ENCODE peak calls at places on chromosomes 16 and 17, in four cellular contexts. One of them, this sample, is unnamed. For H3K4me1, the result is how much of the 10 kb centered on the place peaks cover.

GRCh38 chr17:51263001-51263400 is 2.7 kb downstream of the UTP18 start:
- DNase-seq in body of pancreas: no peak
- DNase-seq in adrenal gland: no peak
- DNase-seq in aorta: no peak
- DNase-seq in this sample: no peak

GRCh38 chr16:2156025-2156848 is 655 bp downstream of the TRAF7 start:
- DNase-seq in body of pancreas: no peak
- DNase-seq in adrenal gland: no peak
- DNase-seq in aorta: peak
- DNase-seq in this sample: no peak

GRCh38 chr17:80826955-80827645 is 164.5 kb upstream of the CHMP6 start:
- DNase-seq in body of pancreas: peak
- DNase-seq in adrenal gland: peak
- DNase-seq in aorta: peak
- DNase-seq in this sample: peak

GRCh38 chr16:85421338-85422123 is 191.6 kb upstream of the GSE1 start:
- DNase-seq in body of pancreas: peak
- DNase-seq in adrenal gland: no peak
- DNase-seq in aorta: peak
- DNase-seq in this sample: peak

GRCh38 chr17:79952265-79952877 is 83.3 kb downstream of the TBC1D16 start:
- DNase-seq in body of pancreas: no peak
- DNase-seq in adrenal gland: peak
- DNase-seq in aorta: peak
- DNase-seq in this sample: no peak

GRCh38 chr17:78041401-78042179 is 83.1 kb downstream of the TNRC6C start:
- DNase-seq in body of pancreas: no peak
- DNase-seq in adrenal gland: no peak
- DNase-seq in aorta: no peak
- DNase-seq in this sample: no peak

GRCh38 chr16:17101646-17102045 is 369.1 kb downstream of the XYLT1 start:
- DNase-seq in body of pancreas: no peak
- DNase-seq in adrenal gland: no peak
- DNase-seq in aorta: no peak
- DNase-seq in this sample: peak

GRCh38 chr16:11325404-11326083 is 19.7 kb upstream of the RMI2 start:
- DNase-seq in body of pancreas: no peak
- DNase-seq in adrenal gland: no peak
- DNase-seq in aorta: no peak
- DNase-seq in this sample: no peak

GRCh38 chr16:87882436-87883019 is 13.2 kb upstream of the SLC7A5 start:
- DNase-seq in body of pancreas: no peak
- DNase-seq in adrenal gland: no peak
- DNase-seq in aorta: no peak
- DNase-seq in this sample: no peak

GRCh38 chr16:4847774-4848587 is 700 bp downstream of the UBN1 start:
- DNase-seq in body of pancreas: peak
- DNase-seq in adrenal gland: peak
- DNase-seq in aorta: peak
- DNase-seq in this sample: peak

GRCh38 chr17:6927290-6927844 is 68.5 kb upstream of the ALOX12 start:
- DNase-seq in body of pancreas: no peak
- DNase-seq in adrenal gland: no peak
- DNase-seq in aorta: no peak
- DNase-seq in this sample: no peak

GRCh38 chr17:2111691-2112090 is 56.8 kb downstream of the HIC1 start:
- DNase-seq in body of pancreas: no peak
- DNase-seq in adrenal gland: no peak
- DNase-seq in aorta: no peak
- DNase-seq in this sample: no peak

GRCh38 chr17:50640701-50641338 is 6.1 kb downstream of the ABCC3 start:
- DNase-seq in body of pancreas: no peak
- DNase-seq in adrenal gland: peak
- DNase-seq in aorta: peak
- DNase-seq in this sample: peak

GRCh38 chr16:31400191-31400590 is 7.1 kb downstream of the ITGAD start:
- DNase-seq in body of pancreas: no peak
- DNase-seq in adrenal gland: no peak
- DNase-seq in aorta: no peak
- DNase-seq in this sample: no peak

GRCh38 chr17:74545456-74546230 is at the start of gene CD300C:
- DNase-seq in body of pancreas: peak
- DNase-seq in adrenal gland: no peak
- DNase-seq in aorta: no peak
- DNase-seq in this sample: no peak

GRCh38 chr17:58325289-58325726 is 3.3 kb downstream of the TSPOAP1 start:
- DNase-seq in body of pancreas: no peak
- DNase-seq in adrenal gland: peak
- DNase-seq in aorta: peak
- DNase-seq in this sample: peak

GRCh38 chr16:71924710-71925109 is 29.4 kb downstream of the IST1 start:
- DNase-seq in body of pancreas: no peak
- DNase-seq in adrenal gland: no peak
- DNase-seq in aorta: no peak
- DNase-seq in this sample: no peak

GRCh38 chr16:55372792-55373488 is 48.9 kb downstream of the IRX6 start:
- DNase-seq in body of pancreas: no peak
- DNase-seq in adrenal gland: peak
- DNase-seq in aorta: no peak
- DNase-seq in this sample: peak

GRCh38 chr17:60767744-60768308 is 90.2 kb downstream of the BCAS3 start:
- DNase-seq in body of pancreas: no peak
- DNase-seq in adrenal gland: no peak
- DNase-seq in aorta: no peak
- DNase-seq in this sample: no peak

GRCh38 chr17:17467720-17468119 is 9.1 kb upstream of the MED9 start:
- DNase-seq in body of pancreas: peak
- DNase-seq in adrenal gland: peak
- DNase-seq in aorta: no peak
- DNase-seq in this sample: no peak

GRCh38 chr16:29023279-29024278 is 38.7 kb downstream of the LAT start:
- DNase-seq in body of pancreas: no peak
- DNase-seq in adrenal gland: no peak
- DNase-seq in aorta: peak
- DNase-seq in this sample: no peak

GRCh38 chr17:32609085-32609484 is 122.3 kb downstream of the CDK5R1 start:
- DNase-seq in body of pancreas: peak
- DNase-seq in adrenal gland: peak
- DNase-seq in aorta: no peak
- DNase-seq in this sample: peak

GRCh38 chr17:68509151-68510057 is 2.8 kb upstream of the PRKAR1A start:
- DNase-seq in body of pancreas: peak
- DNase-seq in adrenal gland: peak
- DNase-seq in aorta: no peak
- DNase-seq in this sample: no peak

GRCh38 chr16:10616744-10617640 is 36.6 kb upstream of the EMP2 start:
- DNase-seq in body of pancreas: no peak
- DNase-seq in adrenal gland: no peak
- DNase-seq in aorta: peak
- DNase-seq in this sample: peak

GRCh38 chr17:45861185-45861584 is 16.5 kb downstream of the SPPL2C start:
- DNase-seq in body of pancreas: no peak
- DNase-seq in adrenal gland: no peak
- DNase-seq in aorta: no peak
- DNase-seq in this sample: peak

DNA sequence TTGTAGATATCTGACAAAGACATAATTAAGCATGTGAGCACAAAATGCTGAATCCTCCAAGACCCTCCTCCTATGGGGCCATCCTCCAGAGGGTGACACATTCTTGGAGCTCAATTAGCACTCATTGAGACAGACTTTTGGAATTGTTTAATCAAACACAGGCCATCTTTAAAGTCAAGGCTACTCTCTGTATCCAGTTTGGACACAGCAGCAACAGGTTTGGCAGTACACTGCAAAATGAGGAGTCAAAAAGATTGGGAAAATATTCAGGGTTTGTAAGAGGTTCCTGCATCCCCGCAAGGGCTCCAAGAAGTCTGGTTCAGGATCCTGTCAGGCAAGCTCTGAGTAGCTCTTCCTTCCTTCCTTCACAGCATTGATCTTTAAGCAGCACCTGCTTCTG is 1.3 kb downstream of the ITFG1 start:
- DNase-seq in body of pancreas: no peak
- DNase-seq in adrenal gland: no peak
- DNase-seq in aorta: no peak
- DNase-seq in this sample: no peak
- H3K4me3 ChIP-seq in body of pancreas: no peak
- H3K4me3 ChIP-seq in adrenal gland: no peak
- H3K4me3 ChIP-seq in aorta: no peak
- H3K4me3 ChIP-seq in this sample: peak

DNA sequence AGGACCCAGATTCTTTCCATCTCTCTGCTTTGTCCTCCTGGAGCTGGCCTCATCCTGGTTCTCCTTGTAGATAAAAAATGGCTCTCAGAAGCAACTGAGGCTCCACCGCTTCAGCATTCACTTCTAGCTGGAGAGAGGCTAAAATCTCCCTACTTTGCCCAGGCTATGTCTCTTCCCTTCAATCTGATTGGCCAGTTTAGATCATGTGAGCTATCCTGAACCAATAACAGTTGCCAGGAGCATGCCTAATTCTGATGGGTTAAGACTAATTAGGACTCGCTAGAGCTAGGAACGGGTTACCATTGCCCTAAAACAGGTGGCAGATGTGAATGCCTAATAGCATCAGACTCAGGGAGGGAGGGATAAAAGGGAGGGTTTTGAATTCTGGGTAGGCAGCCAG is 89.6 kb downstream of the GPR139 start:
- DNase-seq in body of pancreas: no peak
- DNase-seq in adrenal gland: no peak
- DNase-seq in aorta: no peak
- DNase-seq in this sample: no peak
- H3K4me1 ChIP-seq in body of pancreas: under half
- H3K4me1 ChIP-seq in adrenal gland: under half
- H3K4me1 ChIP-seq in aorta: under half
- H3K4me1 ChIP-seq in this sample: under half

GRCh38 chr17:76076100-76076764 is 1.7 kb downstream of the GALR2 start:
- DNase-seq in body of pancreas: no peak
- DNase-seq in adrenal gland: no peak
- DNase-seq in aorta: no peak
- DNase-seq in this sample: no peak

GRCh38 chr17:76075364-76076099 is 951 bp downstream of the GALR2 start:
- DNase-seq in body of pancreas: no peak
- DNase-seq in adrenal gland: no peak
- DNase-seq in aorta: no peak
- DNase-seq in this sample: no peak

GRCh38 chr17:76072149-76072858 is at the start of gene SRP68:
- DNase-seq in body of pancreas: peak
- DNase-seq in adrenal gland: peak
- DNase-seq in aorta: peak
- DNase-seq in this sample: peak

GRCh38 chr17:76076765-76077581 is 2.0 kb upstream of the ZACN start:
- DNase-seq in body of pancreas: no peak
- DNase-seq in adrenal gland: no peak
- DNase-seq in aorta: no peak
- DNase-seq in this sample: no peak

DNA sequence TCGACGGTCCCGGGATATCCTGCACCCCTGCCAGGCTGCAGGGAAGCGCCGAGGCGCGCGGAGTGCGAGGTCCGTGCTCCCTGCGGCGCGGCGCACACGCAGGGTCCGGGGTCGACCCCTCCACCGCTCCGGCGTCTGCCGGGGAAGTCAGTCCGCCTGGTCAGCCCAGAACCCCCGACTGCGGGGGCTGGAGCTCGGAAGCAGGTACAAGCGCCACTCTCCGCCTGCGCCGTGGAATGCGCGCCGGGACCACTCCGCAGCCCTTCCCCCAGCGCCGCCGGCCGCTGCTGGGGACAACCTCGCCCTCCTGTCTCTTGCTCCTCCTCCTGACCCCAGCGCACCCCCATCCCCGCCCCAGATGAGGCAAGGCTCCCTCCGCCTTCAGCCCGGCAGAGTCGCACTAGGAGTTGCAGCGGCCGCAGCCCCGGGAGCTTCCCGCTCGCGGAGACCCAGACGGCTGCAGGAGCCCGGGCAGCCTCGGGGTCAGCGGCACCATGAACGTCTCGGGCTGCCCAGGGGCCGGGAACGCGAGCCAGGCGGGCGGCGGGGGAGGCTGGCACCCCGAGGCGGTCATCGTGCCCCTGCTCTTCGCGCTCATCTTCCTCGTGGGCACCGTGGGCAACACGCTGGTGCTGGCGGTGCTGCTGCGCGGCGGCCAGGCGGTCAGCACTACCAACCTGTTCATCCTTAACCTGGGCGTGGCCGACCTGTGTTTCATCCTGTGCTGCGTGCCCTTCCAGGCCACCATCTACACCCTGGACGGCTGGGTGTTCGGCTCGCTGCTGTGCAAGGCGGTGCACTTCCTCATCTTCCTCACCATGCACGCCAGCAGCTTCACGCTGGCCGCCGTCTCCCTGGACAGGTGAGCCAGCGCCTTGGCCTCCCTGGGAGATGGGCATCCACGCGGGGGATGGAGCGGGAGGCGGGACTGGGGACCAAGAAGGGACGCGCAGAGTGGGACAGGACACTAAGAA is at the start of gene GALR2:
- DNase-seq in body of pancreas: no peak
- DNase-seq in adrenal gland: no peak
- DNase-seq in aorta: no peak
- DNase-seq in this sample: no peak
- H3K4me3 ChIP-seq in body of pancreas: no peak
- H3K4me3 ChIP-seq in adrenal gland: no peak
- H3K4me3 ChIP-seq in aorta: no peak
- H3K4me3 ChIP-seq in this sample: no peak

GRCh38 chr16:89411335-89411850 is 79.0 kb downstream of the ANKRD11 start:
- DNase-seq in body of pancreas: no peak
- DNase-seq in adrenal gland: no peak
- DNase-seq in aorta: no peak
- DNase-seq in this sample: no peak

GRCh38 chr16:89410794-89411309 is 79.5 kb downstream of the ANKRD11 start:
- DNase-seq in body of pancreas: peak
- DNase-seq in adrenal gland: peak
- DNase-seq in aorta: peak
- DNase-seq in this sample: peak

GRCh38 chr16:89417352-89417751 is 73.0 kb downstream of the ANKRD11 start:
- DNase-seq in body of pancreas: peak
- DNase-seq in adrenal gland: peak
- DNase-seq in aorta: no peak
- DNase-seq in this sample: no peak

GRCh38 chr16:89412811-89413210 is 77.5 kb downstream of the ANKRD11 start:
- DNase-seq in body of pancreas: no peak
- DNase-seq in adrenal gland: no peak
- DNase-seq in aorta: no peak
- DNase-seq in this sample: peak

GRCh38 chr16:89413811-89414585 is 76.4 kb downstream of the ANKRD11 start:
- DNase-seq in body of pancreas: no peak
- DNase-seq in adrenal gland: no peak
- DNase-seq in aorta: no peak
- DNase-seq in this sample: no peak
- H3K4me1 ChIP-seq in body of pancreas: half or more
- H3K4me1 ChIP-seq in adrenal gland: under half
- H3K4me1 ChIP-seq in aorta: under half
- H3K4me1 ChIP-seq in this sample: under half